ENCODE peak calls at places on chromosome 13, in eight cellular contexts. O is suprapubic skin, G is left lung, U is uterus, M is GM23338, S is psoas muscle, C is body of pancreas, J is H9. N is an unnamed sample. For H3K4me1, the result is how much of the 10 kb centered on the place peaks cover.

GRCh38 chr13:105316731-105317130 is 1218.7 kb downstream of the EFNB2 start:
- DNase-seq in U (no peak), S (no peak), M (no peak), C (no peak), G (no peak), J (no peak), O (no peak), N (no peak)

GRCh38 chr13:113942591-113943103 is 31.2 kb downstream of the C13orf46 start:
- DNase-seq in U (no peak), C (no peak), M (no peak), J (no peak), G (peak), O (no peak), S (peak), N (no peak)

GRCh38 chr13:27712421-27712820 is 79.9 kb upstream of the GSX1 start:
- DNase-seq in C (peak), G (no peak), J (no peak), U (no peak), O (no peak), S (no peak), M (no peak), N (peak)

GRCh38 chr13:36088463-36088862 is 42.7 kb downstream of the DCLK1 start:
- DNase-seq in C (no peak), M (no peak), J (no peak), G (no peak), S (no peak), O (no peak), U (no peak), N (no peak)

GRCh38 chr13:32647926-32648325 is 61.7 kb downstream of the PDS5B start:
- DNase-seq in U (no peak), O (no peak), M (peak), C (no peak), J (no peak), S (no peak), G (no peak), N (no peak)

GRCh38 chr13:114151031-114151430 is 18.6 kb upstream of the RASA3 start:
- DNase-seq in M (no peak), O (no peak), J (no peak), S (no peak), U (no peak), C (no peak), G (no peak), N (no peak)

GRCh38 chr13:71866173-71867091 is 572 bp downstream of the DACH1 start:
- DNase-seq in O (peak), S (peak), G (peak), M (peak), U (peak), J (peak), C (peak), N (no peak)

GRCh38 chr13:111058796-111059506 is 56.2 kb upstream of the ARHGEF7 start:
- DNase-seq in S (no peak), U (no peak), C (no peak), M (no peak), J (peak), O (no peak), G (no peak), N (no peak)

GRCh38 chr13:99320693-99321481 is 13.7 kb upstream of the GPR183 start:
- DNase-seq in M (no peak), U (no peak), C (no peak), J (no peak), S (no peak), O (no peak), G (no peak), N (no peak)

GRCh38 chr13:86856996-86857395 is 814.2 kb upstream of the SLITRK5 start:
- DNase-seq in M (peak), C (no peak), U (no peak), G (no peak), S (no peak), J (peak), O (no peak), N (no peak)

GRCh38 chr13:31638577-31638976 is 100.7 kb upstream of the RXFP2 start:
- DNase-seq in O (no peak), U (no peak), M (no peak), S (no peak), C (no peak), G (no peak), J (no peak), N (no peak)

GRCh38 chr13:22102237-22102636 is 431.4 kb downstream of the FGF9 start:
- DNase-seq in M (no peak), C (no peak), G (no peak), S (no peak), O (no peak), J (no peak), U (no peak), N (no peak)

GRCh38 chr13:46603165-46603603 is 50.2 kb downstream of the LRCH1 start:
- DNase-seq in J (no peak), U (no peak), S (no peak), C (no peak), M (peak), O (no peak), G (no peak), N (no peak)

GRCh38 chr13:103528437-103528836 is 462.2 kb upstream of the SLC10A2 start:
- DNase-seq in S (no peak), O (no peak), U (no peak), M (no peak), C (no peak), G (no peak), J (no peak), N (no peak)

GRCh38 chr13:39144941-39145533 is 106.8 kb downstream of the NHLRC3 start:
- DNase-seq in S (peak), J (peak), U (peak), O (no peak), C (peak), G (no peak), M (peak), N (no peak)

GRCh38 chr13:31282741-31283455 is 83.1 kb downstream of the B3GLCT start:
- DNase-seq in C (no peak), M (no peak), J (no peak), S (no peak), G (no peak), U (no peak), O (no peak), N (no peak)

GRCh38 chr13:113851826-113852535 is 11.9 kb downstream of the GAS6 start:
- DNase-seq in S (no peak), M (no peak), G (no peak), U (peak), C (no peak), J (peak), O (peak), N (no peak)

GRCh38 chr13:72141845-72142470 is 275.0 kb upstream of the DACH1 start:
- DNase-seq in M (no peak), S (no peak), J (no peak), G (no peak), O (no peak), U (no peak), C (peak), N (no peak)

GRCh38 chr13:47829684-47830083 is 171.4 kb downstream of the SUCLA2 start:
- DNase-seq in S (no peak), U (no peak), G (no peak), C (no peak), O (no peak), M (no peak), J (no peak), N (no peak)

GRCh38 chr13:50326746-50327145 is 311.5 kb downstream of the KCNRG start:
- DNase-seq in C (no peak), M (no peak), S (no peak), U (no peak), J (no peak), O (no peak), G (no peak), N (no peak)

GRCh38 chr13:24146961-24147569 is 13.5 kb upstream of the SPATA13 start:
- DNase-seq in U (no peak), O (no peak), G (no peak), M (no peak), S (no peak), C (no peak), J (no peak), N (no peak)

GRCh38 chr13:20767309-20767943 is 6.3 kb downstream of the EEF1AKMT1 start:
- DNase-seq in U (no peak), S (no peak), C (no peak), O (no peak), J (no peak), G (no peak), M (no peak), N (no peak)

GRCh38 chr13:24348797-24349515 is 39.6 kb downstream of the C1QTNF9 start:
- DNase-seq in J (no peak), C (peak), G (no peak), U (no peak), O (no peak), S (no peak), M (no peak), N (no peak)

GRCh38 chr13:110820311-110820710 is 94.6 kb downstream of the ANKRD10 start:
- DNase-seq in J (no peak), S (no peak), M (no peak), G (no peak), U (no peak), O (no peak), C (no peak), N (no peak)

GRCh38 chr13:73608731-73609485 is 525.3 kb downstream of the KLF12 start:
- DNase-seq in S (no peak), U (no peak), J (no peak), C (no peak), O (no peak), G (no peak), M (no peak), N (no peak)

GRCh38 chr13:113021811-113022210 is 52.8 kb downstream of the MCF2L start:
- DNase-seq in S (no peak), C (no peak), O (no peak), M (no peak), G (peak), J (no peak), U (no peak), N (no peak)

GRCh38 chr13:40233731-40234195 is 432.7 kb downstream of the FOXO1 start:
- DNase-seq in U (peak), O (no peak), C (peak), J (no peak), M (no peak), S (peak), G (no peak), N (no peak)

GRCh38 chr13:109654341-109655205 is 131.8 kb downstream of the IRS2 start:
- DNase-seq in G (no peak), O (no peak), M (no peak), S (peak), U (no peak), C (peak), J (no peak), N (no peak)
- TF ChIP-seq CTCF in G (no peak), O (no peak), M (no peak), S (no peak), U (no peak), C (no peak), J (no peak), N (no peak)

GRCh38 chr13:44244288-44244687 is 129.3 kb upstream of the SERP2 start:
- DNase-seq in J (no peak), C (no peak), O (no peak), U (no peak), G (no peak), S (no peak), M (no peak), N (no peak)
- H3K27ac ChIP-seq in J (no peak), C (no peak), O (no peak), U (peak), G (peak), S (no peak), M (no peak), N (no peak)

DNA sequence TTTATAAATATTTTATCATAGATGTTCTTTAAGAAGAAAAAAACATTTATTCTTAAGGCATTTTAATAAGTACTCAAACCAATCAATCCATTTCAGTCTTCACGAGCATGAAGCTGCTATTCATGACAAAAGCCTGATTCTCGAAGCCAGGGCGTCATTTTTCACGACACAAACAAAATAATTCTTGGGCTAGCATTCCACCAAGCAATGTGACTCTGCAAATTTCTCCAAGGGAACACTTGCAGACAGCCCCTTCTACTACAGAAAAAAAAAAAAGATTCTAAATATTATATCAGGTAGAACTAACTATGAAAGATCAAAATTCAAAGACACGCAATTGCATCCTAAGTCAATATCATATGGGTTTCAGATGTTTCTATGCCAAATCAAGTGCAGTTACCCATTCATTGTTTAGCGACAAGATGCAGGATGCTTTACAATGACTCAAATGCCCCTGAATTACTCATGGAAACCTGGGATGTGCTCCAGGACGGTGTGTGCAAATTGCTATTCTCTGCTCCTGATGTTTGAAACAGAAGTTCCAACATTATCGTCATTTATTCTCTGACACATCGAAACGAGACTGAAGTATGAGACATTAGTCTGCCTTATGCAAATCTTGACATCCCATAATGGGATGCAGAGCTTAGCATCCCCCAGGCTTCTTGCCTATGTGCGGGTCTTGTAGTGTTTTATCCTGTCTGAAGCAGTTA is 517.7 kb downstream of the MYO16 start:
- DNase-seq in C (no peak), U (no peak), G (no peak), J (no peak), M (no peak), S (no peak), O (no peak), N (no peak)
- H3K4me1 ChIP-seq in C (under half), U (under half), G (under half), J (under half), M (under half), S (under half), O (under half), N (under half)

DNA sequence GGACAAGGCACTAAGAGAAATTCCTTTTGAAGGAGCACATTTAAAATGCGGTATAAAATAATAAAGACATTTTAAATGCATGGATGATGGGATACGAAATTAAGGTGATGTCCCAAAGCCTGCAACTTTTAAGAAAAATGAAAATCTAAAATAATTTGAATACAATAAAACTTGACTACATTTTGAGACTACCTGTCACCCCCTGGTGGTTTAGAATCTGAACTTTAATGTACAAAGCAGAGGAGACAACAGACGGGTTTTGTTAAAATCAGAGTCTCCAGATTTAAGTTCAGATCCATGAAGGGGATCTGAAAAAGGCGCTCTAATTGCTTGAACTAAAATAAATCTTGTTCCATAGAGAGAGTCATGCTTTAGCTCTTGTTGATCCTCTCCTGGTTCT is 1129.3 kb upstream of the PCDH20 start:
- DNase-seq in O (no peak), S (no peak), U (no peak), M (peak), G (no peak), C (no peak), J (no peak), N (no peak)
- TF ChIP-seq CTCF in O (no peak), S (no peak), U (no peak), M (peak), G (no peak), C (no peak), J (peak), N (no peak)

N was measured in CD8-positive, alpha-beta T cell.